ENCODE peak calls at places on chromosome 5, in eight cellular contexts. L, S, V, R, F, N, Z and Y are unnamed samples.

GRCh38 chr5:173328896-173329369 is 719 bp upstream of the STC2 start:
- DNase-seq in L (peak; percentile 76), S (peak; percentile 63), V (peak; percentile 62), R (no peak), F (no peak), N (no peak), Z (peak; percentile 69), Y (no peak)

GRCh38 chr5:87121315-87122170 is 146.1 kb upstream of the RASA1 start:
- DNase-seq in L (peak; percentile 60), S (peak; percentile 87), V (peak; percentile 87), R (no peak), F (no peak), N (no peak), Z (peak; percentile 96), Y (no peak)

GRCh38 chr5:78287833-78288232 is 6.7 kb downstream of the AP3B1 start:
- DNase-seq in L (peak; percentile 36), S (peak; percentile 68), V (peak; percentile 75), R (no peak), F (no peak), N (no peak), Z (peak; percentile 81), Y (no peak)

GRCh38 chr5:2710910-2711309 is 40.6 kb downstream of the IRX2 start:
- DNase-seq in L (no peak), S (no peak), V (peak; percentile 40), R (no peak), F (no peak), N (no peak), Z (peak; percentile 18), Y (no peak)

GRCh38 chr5:116605310-116606070 is 30.9 kb upstream of the SEMA6A start:
- DNase-seq in L (no peak), S (no peak), V (no peak), R (no peak), F (no peak), N (no peak), Z (no peak), Y (no peak)

GRCh38 chr5:54807421-54807820 is 178.0 kb downstream of the ESM1 start:
- DNase-seq in L (no peak), S (peak; percentile 81), V (peak; percentile 75), R (no peak), F (no peak), N (no peak), Z (peak; percentile 79), Y (no peak)

GRCh38 chr5:171633776-171634470 is 151.7 kb upstream of the SMIM23 start:
- DNase-seq in L (no peak), S (no peak), V (no peak), R (no peak), F (no peak), N (no peak), Z (no peak), Y (no peak)

GRCh38 chr5:77301447-77301878 is 91.0 kb downstream of the PDE8B start:
- DNase-seq in L (no peak), S (peak; percentile 33), V (peak; percentile 40), R (no peak), F (no peak), N (no peak), Z (no peak), Y (no peak)

GRCh38 chr5:37494756-37495155 is 115.6 kb downstream of the WDR70 start:
- DNase-seq in L (no peak), S (peak; percentile 1), V (peak; percentile 43), R (no peak), F (no peak), N (no peak), Z (peak; percentile 75), Y (no peak)

GRCh38 chr5:61270510-61271165 is 61.4 kb upstream of the ZSWIM6 start:
- DNase-seq in L (no peak), S (no peak), V (no peak), R (no peak), F (no peak), N (no peak), Z (no peak), Y (no peak)

GRCh38 chr5:26727916-26728315 is 310.5 kb downstream of the CDH9 start:
- DNase-seq in L (no peak), S (no peak), V (no peak), R (no peak), F (no peak), N (no peak), Z (no peak), Y (no peak)

GRCh38 chr5:91122663-91123062 is 260.5 kb downstream of the ARRDC3 start:
- DNase-seq in L (no peak), S (no peak), V (no peak), R (no peak), F (no peak), N (no peak), Z (no peak), Y (no peak)

GRCh38 chr5:127006711-127007110 is 23.6 kb downstream of the MARCHF3 start:
- DNase-seq in L (no peak), S (peak; percentile 44), V (peak; percentile 57), R (no peak), F (no peak), N (no peak), Z (no peak), Y (no peak)

GRCh38 chr5:131430794-131431193 is 166.9 kb downstream of the CDC42SE2 start:
- DNase-seq in L (no peak), S (peak; percentile 19), V (peak; percentile 67), R (no peak), F (no peak), N (no peak), Z (no peak), Y (no peak)

GRCh38 chr5:80597500-80597899 is 27.4 kb upstream of the ANKRD34B start:
- DNase-seq in L (no peak), S (no peak), V (no peak), R (no peak), F (no peak), N (no peak), Z (no peak), Y (no peak)

GRCh38 chr5:176466245-176466871 is 18.2 kb downstream of the FAF2 start:
- DNase-seq in L (no peak), S (peak; percentile 80), V (peak; percentile 74), R (no peak), F (no peak), N (no peak), Z (peak; percentile 78), Y (no peak)

GRCh38 chr5:150656191-150657132 is 4.6 kb upstream of the MYOZ3 start:
- DNase-seq in L (peak; percentile 88), S (peak; percentile 73), V (peak; percentile 38), R (peak; percentile 93), F (peak; percentile 63), N (no peak), Z (no peak), Y (peak; percentile 82)

GRCh38 chr5:147576646-147577535 is 67.0 kb upstream of the DPYSL3 start:
- DNase-seq in L (peak; percentile 81), S (peak; percentile 54), V (peak; percentile 46), R (no peak), F (peak; percentile 57), N (no peak), Z (peak; percentile 23), Y (peak; percentile 82)

GRCh38 chr5:151125421-151125820 is 32.2 kb downstream of the ANXA6 start:
- DNase-seq in L (no peak), S (no peak), V (no peak), R (no peak), F (no peak), N (no peak), Z (no peak), Y (no peak)

GRCh38 chr5:177070536-177071191 is 16.1 kb upstream of the FGFR4 start:
- DNase-seq in L (no peak), S (no peak), V (no peak), R (no peak), F (no peak), N (no peak), Z (no peak), Y (no peak)

GRCh38 chr5:127696688-127697087 is 6.5 kb upstream of the CCDC192 start:
- DNase-seq in L (no peak), S (peak; percentile 91), V (peak; percentile 69), R (no peak), F (no peak), N (no peak), Z (no peak), Y (no peak)

GRCh38 chr5:32859211-32859641 is 148.1 kb downstream of the NPR3 start:
- DNase-seq in L (no peak), S (no peak), V (peak; percentile 55), R (no peak), F (no peak), N (no peak), Z (peak; percentile 52), Y (no peak)

GRCh38 chr5:168291281-168291960 is at the start of gene WWC1:
- DNase-seq in L (peak; percentile 99), S (peak; percentile 53), V (no peak), R (peak; percentile 86), F (peak; percentile 86), N (no peak), Z (peak; percentile 70), Y (peak; percentile 59)

GRCh38 chr5:126780165-126780827 is 3.4 kb downstream of the LMNB1 start:
- DNase-seq in L (peak; percentile 50), S (peak; percentile 84), V (peak; percentile 83), R (no peak), F (no peak), N (no peak), Z (peak; percentile 50), Y (peak; percentile 32)

GRCh38 chr5:66436721-66437120 is 159.5 kb upstream of the MAST4 start:
- DNase-seq in L (peak; percentile 14), S (no peak), V (no peak), R (no peak), F (no peak), N (peak; percentile 2), Z (peak; percentile 30), Y (no peak)
- TF ChIP-seq CTCF in L (peak; percentile 27), S (peak; percentile 34), V (peak; percentile 27), R (peak; percentile 11), F (no peak), N (peak; percentile 70), Z (peak; percentile 35), Y (peak; percentile 41)

GRCh38 chr5:88727705-88728313 is 155.2 kb downstream of the MEF2C start:
- DNase-seq in L (no peak), S (peak; percentile 44), V (peak; percentile 47), R (no peak), F (no peak), N (no peak), Z (peak; percentile 29), Y (no peak)
- TF ChIP-seq CTCF in L (peak; percentile 53), S (peak; percentile 56), V (peak; percentile 50), R (peak; percentile 46), F (no peak), N (peak; percentile 23), Z (peak; percentile 11), Y (peak; percentile 87)

GRCh38 chr5:142108432-142109355 is at the start of gene NDFIP1:
- DNase-seq in L (peak; percentile 94), S (peak; percentile 88), V (peak; percentile 57), R (peak; percentile 98), F (peak; percentile 87), N (peak; percentile 27), Z (peak; percentile 55), Y (peak; percentile 71)
- TF ChIP-seq CTCF in L (no peak), S (no peak), V (no peak), R (no peak), F (no peak), N (no peak), Z (no peak), Y (peak; percentile 14)

GRCh38 chr5:157827429-157827828 is 31.5 kb downstream of the CLINT1 start:
- DNase-seq in L (no peak), S (peak; percentile 48), V (peak; percentile 71), R (no peak), F (no peak), N (no peak), Z (no peak), Y (no peak)

GRCh38 chr5:157823655-157824054 is 35.3 kb downstream of the CLINT1 start:
- DNase-seq in L (no peak), S (no peak), V (no peak), R (no peak), F (no peak), N (no peak), Z (no peak), Y (no peak)

GRCh38 chr5:157828031-157828948 is 30.7 kb downstream of the CLINT1 start:
- DNase-seq in L (no peak), S (peak; percentile 15), V (peak; percentile 34), R (no peak), F (no peak), N (no peak), Z (no peak), Y (no peak)

GRCh38 chr5:157828949-157829639 is 29.9 kb downstream of the CLINT1 start:
- DNase-seq in L (no peak), S (no peak), V (peak; percentile 12), R (no peak), F (no peak), N (no peak), Z (peak; percentile 10), Y (no peak)
- TF ChIP-seq CTCF in L (peak; percentile 45), S (peak; percentile 28), V (peak; percentile 47), R (no peak), F (no peak), N (peak; percentile 69), Z (peak; percentile 42), Y (peak; percentile 46)